ENCODE peak calls at places on chromosomes 6 and 20, in ten cellular contexts. Q is T-cell; E is NCI-H345; R is mesothelial cell of epicardium; G is neuronal stem cell; V is CD4-positive, alpha-beta memory T cell; F is CD4-positive, CD25-positive, alpha-beta regulatory T cell; L is heart right ventricle; W is neural crest cell; Z is sigmoid colon. C is an unnamed sample.

GRCh38 chr6:140138311-140138994 is 764.0 kb upstream of the CITED2 start:
- DNase-seq in Q (no peak), E (no peak), R (no peak), G (peak), V (no peak), F (no peak), L (no peak), W (peak), Z (no peak), C (no peak)

GRCh38 chr6:3607171-3607570 is 144.3 kb downstream of the PXDC1 start:
- DNase-seq in Q (no peak), E (no peak), R (no peak), G (no peak), V (no peak), F (no peak), L (no peak), W (no peak), Z (no peak), C (no peak)

GRCh38 chr6:125812394-125813231 is 21.9 kb downstream of the NCOA7 start:
- DNase-seq in Q (no peak), E (no peak), R (no peak), G (no peak), V (no peak), F (no peak), L (no peak), W (no peak), Z (no peak), C (no peak)

GRCh38 chr6:21759721-21760120 is 166.2 kb downstream of the SOX4 start:
- DNase-seq in Q (no peak), E (no peak), R (no peak), G (no peak), V (no peak), F (no peak), L (no peak), W (no peak), Z (no peak), C (no peak)

GRCh38 chr20:36465109-36466080 is 75.9 kb upstream of the MYL9 start:
- DNase-seq in Q (no peak), E (peak), R (no peak), G (no peak), V (peak), F (peak), L (no peak), W (no peak), Z (peak), C (peak)

GRCh38 chr6:39924283-39924682 is 10.0 kb downstream of the MOCS1 start:
- DNase-seq in Q (no peak), E (peak), R (no peak), G (no peak), V (no peak), F (no peak), L (no peak), W (no peak), Z (no peak), C (no peak)

GRCh38 chr6:80767808-80768207 is 661.3 kb downstream of the BCKDHB start:
- DNase-seq in Q (no peak), E (no peak), R (no peak), G (no peak), V (no peak), F (no peak), L (peak), W (no peak), Z (peak), C (peak)

GRCh38 chr6:75246386-75246785 is 2.8 kb upstream of the COX7A2 start:
- DNase-seq in Q (no peak), E (no peak), R (no peak), G (no peak), V (no peak), F (no peak), L (no peak), W (no peak), Z (no peak), C (no peak)